ENCODE peak calls at places on chromosomes 4 and X, in nine cellular contexts. L is stimulated activated CD8-positive, alpha-beta memory T cell treated with anti-CD3 and anti-CD28 coated beads, Interleukin-12 subunit alpha, Interleukin-12 subunit beta, amount 100 ng/mL, for 1 hour; J is anterior cingulate cortex; W is hepatocyte; T is EL; I is pons; A is NCI-H1694 treated with DMSO at 0.1 percent for 48 hours; V is astrocyte; O is T-helper 2 cell treated with Interferon-gamma antibody and Interleukin-4, amounts not matched to agents 5 μg/mL and 100 μg/mL, for 36 hours. K is an unnamed sample.

GRCh38 chr4:6972911-6973310 is 63.3 kb downstream of the TBC1D14 start:
- DNase-seq in T (no peak), J (no peak), L (no peak), V (no peak), A (no peak), I (no peak), O (no peak), W (peak; percentile 58), K (no peak)

GRCh38 chrX:71533850-71534515 is 1.1 kb downstream of the OGT start:
- DNase-seq in A (peak; percentile 30), T (peak; percentile 58), V (peak; percentile 40), O (peak; percentile 61), L (peak; percentile 33), J (peak; percentile 23), W (peak; percentile 30), I (peak; percentile 29), K (peak; percentile 22)

GRCh38 chrX:47218920-47219815 is 687 bp downstream of the CDK16 start:
- DNase-seq in I (no peak), T (peak; percentile 12), O (peak; percentile 35), J (no peak), L (peak; percentile 10), A (no peak), W (peak; percentile 83), V (no peak), K (no peak)

GRCh38 chrX:110407910-110408545 is 49.4 kb downstream of the RTL9 start:
- DNase-seq in I (peak; percentile 63), V (no peak), T (peak; percentile 69), O (peak; percentile 8), J (no peak), W (peak; percentile 72), L (peak; percentile 30), A (peak; percentile 72), K (no peak)

GRCh38 chr4:1411436-1412375 is 5.5 kb upstream of the NKX1-1 start:
- DNase-seq in J (no peak), V (no peak), A (no peak), T (no peak), O (no peak), W (no peak), L (no peak), I (no peak), K (no peak)

GRCh38 chr4:25993564-25994185 is 79.7 kb downstream of the SMIM20 start:
- DNase-seq in A (no peak), O (peak; percentile 22), I (no peak), W (peak; percentile 22), T (peak; percentile 20), L (no peak), V (peak; percentile 35), J (no peak), K (peak; percentile 25)

GRCh38 chrX:1496076-1496475 is 40.9 kb downstream of the P2RY8 start:
- DNase-seq in L (no peak), J (no peak), A (no peak), V (no peak), I (no peak), W (no peak), T (no peak), O (no peak), K (no peak)

GRCh38 chr4:86927843-86928395 is 6.9 kb upstream of the AFF1 start:
- DNase-seq in J (no peak), T (peak; percentile 95), W (peak; percentile 66), V (peak; percentile 98), O (no peak), I (no peak), L (no peak), A (no peak), K (peak; percentile 37)

GRCh38 chr4:27692098-27692679 is 831.5 kb downstream of the STIM2 start:
- DNase-seq in J (no peak), A (peak; percentile 23), W (peak; percentile 48), V (peak; percentile 3), L (no peak), O (no peak), T (peak; percentile 74), I (peak; percentile 44), K (peak; percentile 24)

GRCh38 chr4:42965326-42965725 is 72.8 kb downstream of the GRXCR1 start:
- DNase-seq in I (peak; percentile 10), V (no peak), T (no peak), L (no peak), A (peak; percentile 53), J (no peak), O (no peak), W (no peak), K (no peak)

GRCh38 chr4:102503301-102503746 is 2.2 kb downstream of the NFKB1 start:
- DNase-seq in J (no peak), O (no peak), L (no peak), W (no peak), T (no peak), A (peak; percentile 2), V (no peak), I (no peak), K (no peak)

GRCh38 chrX:31213941-31214340 is 142.1 kb upstream of the FTHL17 start:
- DNase-seq in W (peak; percentile 19), V (no peak), T (peak; percentile 13), A (no peak), O (no peak), I (no peak), L (no peak), J (no peak), K (no peak)

GRCh38 chr4:68342139-68342538 is 7.8 kb downstream of the YTHDC1 start:
- DNase-seq in W (peak; percentile 27), O (no peak), L (no peak), I (peak; percentile 38), V (peak; percentile 58), T (peak; percentile 46), A (no peak), J (no peak), K (no peak)

GRCh38 chr4:109649872-109650271 is 53.4 kb downstream of the CASP6 start:
- DNase-seq in O (no peak), I (no peak), T (no peak), W (no peak), J (no peak), L (no peak), A (no peak), V (no peak), K (no peak)

GRCh38 chrX:39516399-39516798 is 581.4 kb downstream of the BCOR start:
- DNase-seq in J (no peak), L (no peak), I (no peak), W (no peak), O (no peak), A (peak; percentile 22), T (no peak), V (no peak), K (no peak)

GRCh38 chrX:150570512-150570911 is 2.1 kb downstream of the MTM1 start:
- DNase-seq in T (no peak), V (no peak), L (no peak), W (no peak), J (no peak), A (no peak), O (no peak), I (no peak), K (no peak)

GRCh38 chr4:126533176-126533575 is 1099.6 kb upstream of the INTU start:
- DNase-seq in L (no peak), I (no peak), O (no peak), W (no peak), T (no peak), J (no peak), V (peak; percentile 25), A (no peak), K (no peak)

GRCh38 chr4:112552668-112553067 is 36.7 kb upstream of the NEUROG2 start:
- DNase-seq in L (no peak), O (no peak), W (no peak), T (peak; percentile 85), A (no peak), J (no peak), V (peak; percentile 64), I (no peak), K (peak; percentile 2)

GRCh38 chr4:66574145-66574978 is 904.1 kb upstream of the EPHA5 start:
- DNase-seq in J (no peak), T (peak; percentile 78), W (peak; percentile 22), A (peak; percentile 12), O (no peak), L (no peak), V (peak; percentile 95), I (no peak), K (no peak)

GRCh38 chrX:37912286-37912685 is 64.9 kb upstream of the DYNLT3 start:
- DNase-seq in O (no peak), T (peak; percentile 55), V (peak; percentile 82), J (no peak), A (no peak), L (no peak), W (peak; percentile 28), I (no peak), K (peak; percentile 80)

GRCh38 chrX:110401142-110401541 is 42.5 kb downstream of the RTL9 start:
- DNase-seq in T (no peak), O (no peak), L (no peak), V (no peak), I (no peak), W (no peak), J (no peak), A (no peak), K (no peak)

GRCh38 chrX:136714626-136715599 is 65.8 kb downstream of the ARHGEF6 start:
- DNase-seq in J (no peak), I (peak; percentile 29), V (no peak), A (no peak), W (no peak), L (no peak), O (no peak), T (no peak), K (no peak)

GRCh38 chr4:6658635-6659075 is 18.2 kb downstream of the MRFAP1 start:
- DNase-seq in L (no peak), W (peak; percentile 54), O (peak; percentile 43), T (peak; percentile 50), V (no peak), J (no peak), I (no peak), A (no peak), K (no peak)

GRCh38 chrX:13906103-13906502 is 89.2 kb upstream of the GPM6B start:
- DNase-seq in W (no peak), V (no peak), A (no peak), T (no peak), L (no peak), J (peak; percentile 14), O (no peak), I (peak; percentile 93), K (no peak)

GRCh38 chr4:156169861-156170260 is 216.2 kb upstream of the CTSO start:
- DNase-seq in A (no peak), J (no peak), O (no peak), W (no peak), V (peak; percentile 9), I (no peak), T (peak; percentile 27), L (no peak), K (no peak)

K was measured in A172.